ENCODE peak calls at places on chromosome 18, in seven cellular contexts. One of them, this sample, is unnamed.

GRCh38 chr18:41966943-41967342 is 11.9 kb downstream of the PIK3C3 start:
- DNase-seq in immature natural killer cell: no peak
- DNase-seq in Panc1: no peak
- DNase-seq in amygdala: no peak
- DNase-seq in GM06990: no peak
- DNase-seq in SW 1271: no peak
- DNase-seq in NCI-H1092: no peak
- DNase-seq in this sample: no peak

GRCh38 chr18:50819027-50819726 is 639 bp downstream of the MRO start:
- DNase-seq in amygdala: no peak
- DNase-seq in SW 1271: no peak
- DNase-seq in Panc1: no peak
- DNase-seq in NCI-H1092: no peak
- DNase-seq in GM06990: no peak
- DNase-seq in immature natural killer cell: no peak
- DNase-seq in this sample: peak

GRCh38 chr18:6994719-6995430 is 122.7 kb downstream of the LAMA1 start:
- DNase-seq in Panc1: no peak
- DNase-seq in immature natural killer cell: no peak
- DNase-seq in GM06990: no peak
- DNase-seq in amygdala: no peak
- DNase-seq in NCI-H1092: no peak
- DNase-seq in SW 1271: no peak
- DNase-seq in this sample: no peak

GRCh38 chr18:69996417-69996816 is 48.7 kb upstream of the CD226 start:
- DNase-seq in GM06990: no peak
- DNase-seq in SW 1271: no peak
- DNase-seq in immature natural killer cell: no peak
- DNase-seq in Panc1: no peak
- DNase-seq in NCI-H1092: no peak
- DNase-seq in amygdala: no peak
- DNase-seq in this sample: no peak

GRCh38 chr18:39344487-39344886 is 1778.9 kb upstream of the CELF4 start:
- DNase-seq in immature natural killer cell: no peak
- DNase-seq in SW 1271: no peak
- DNase-seq in Panc1: no peak
- DNase-seq in NCI-H1092: no peak
- DNase-seq in amygdala: no peak
- DNase-seq in GM06990: no peak
- DNase-seq in this sample: no peak

GRCh38 chr18:59514193-59514592 is 155.1 kb upstream of the LMAN1 start:
- DNase-seq in immature natural killer cell: no peak
- DNase-seq in Panc1: no peak
- DNase-seq in SW 1271: no peak
- DNase-seq in amygdala: no peak
- DNase-seq in GM06990: no peak
- DNase-seq in NCI-H1092: no peak
- DNase-seq in this sample: no peak

GRCh38 chr18:74609535-74609934 is 11.9 kb downstream of the ZNF407 start:
- DNase-seq in NCI-H1092: no peak
- DNase-seq in amygdala: no peak
- DNase-seq in immature natural killer cell: no peak
- DNase-seq in Panc1: no peak
- DNase-seq in SW 1271: no peak
- DNase-seq in GM06990: no peak
- DNase-seq in this sample: no peak

GRCh38 chr18:74546751-74547530 is 12.6 kb downstream of the CNDP1 start:
- DNase-seq in immature natural killer cell: no peak
- DNase-seq in SW 1271: no peak
- DNase-seq in Panc1: no peak
- DNase-seq in amygdala: no peak
- DNase-seq in GM06990: no peak
- DNase-seq in NCI-H1092: no peak
- DNase-seq in this sample: no peak

GRCh38 chr18:5237083-5237722 is 40.1 kb upstream of the AKAIN1 start:
- DNase-seq in SW 1271: no peak
- DNase-seq in amygdala: no peak
- DNase-seq in GM06990: no peak
- DNase-seq in NCI-H1092: no peak
- DNase-seq in Panc1: peak
- DNase-seq in immature natural killer cell: no peak
- DNase-seq in this sample: no peak

GRCh38 chr18:62118324-62118723 is 68.5 kb downstream of the PIGN start:
- DNase-seq in amygdala: no peak
- DNase-seq in SW 1271: no peak
- DNase-seq in immature natural killer cell: no peak
- DNase-seq in Panc1: no peak
- DNase-seq in GM06990: no peak
- DNase-seq in NCI-H1092: no peak
- DNase-seq in this sample: no peak

GRCh38 chr18:46042571-46043123 is 29.4 kb downstream of the PSTPIP2 start:
- DNase-seq in SW 1271: no peak
- DNase-seq in amygdala: no peak
- DNase-seq in immature natural killer cell: no peak
- DNase-seq in GM06990: no peak
- DNase-seq in Panc1: no peak
- DNase-seq in NCI-H1092: no peak
- DNase-seq in this sample: no peak

GRCh38 chr18:79575891-79576685 is 103.5 kb upstream of the CTDP1 start:
- DNase-seq in Panc1: no peak
- DNase-seq in NCI-H1092: peak
- DNase-seq in immature natural killer cell: no peak
- DNase-seq in SW 1271: no peak
- DNase-seq in GM06990: no peak
- DNase-seq in amygdala: no peak
- DNase-seq in this sample: peak

GRCh38 chr18:79484661-79485621 is 89.2 kb downstream of the NFATC1 start:
- DNase-seq in SW 1271: no peak
- DNase-seq in Panc1: no peak
- DNase-seq in immature natural killer cell: no peak
- DNase-seq in NCI-H1092: no peak
- DNase-seq in GM06990: no peak
- DNase-seq in amygdala: no peak
- DNase-seq in this sample: peak

GRCh38 chr18:44731866-44732555 is 51.3 kb downstream of the SETBP1 start:
- DNase-seq in immature natural killer cell: no peak
- DNase-seq in GM06990: no peak
- DNase-seq in SW 1271: no peak
- DNase-seq in Panc1: no peak
- DNase-seq in amygdala: no peak
- DNase-seq in NCI-H1092: no peak
- DNase-seq in this sample: no peak

GRCh38 chr18:55233850-55234249 is 274.6 kb upstream of the CCDC68 start:
- DNase-seq in immature natural killer cell: no peak
- DNase-seq in SW 1271: no peak
- DNase-seq in NCI-H1092: no peak
- DNase-seq in Panc1: no peak
- DNase-seq in GM06990: no peak
- DNase-seq in amygdala: no peak
- DNase-seq in this sample: no peak

GRCh38 chr18:65748321-65748720 is 2.5 kb upstream of the CDH7 start:
- DNase-seq in Panc1: no peak
- DNase-seq in amygdala: no peak
- DNase-seq in SW 1271: no peak
- DNase-seq in immature natural killer cell: no peak
- DNase-seq in GM06990: no peak
- DNase-seq in NCI-H1092: no peak
- DNase-seq in this sample: no peak

GRCh38 chr18:6039055-6039454 is 143.7 kb upstream of the TMEM200C start:
- DNase-seq in immature natural killer cell: no peak
- DNase-seq in Panc1: no peak
- DNase-seq in amygdala: no peak
- DNase-seq in GM06990: no peak
- DNase-seq in SW 1271: no peak
- DNase-seq in NCI-H1092: no peak
- DNase-seq in this sample: no peak

GRCh38 chr18:75529394-75529793 is 101.9 kb upstream of the SMIM21 start:
- DNase-seq in Panc1: no peak
- DNase-seq in SW 1271: no peak
- DNase-seq in NCI-H1092: no peak
- DNase-seq in GM06990: no peak
- DNase-seq in immature natural killer cell: no peak
- DNase-seq in amygdala: no peak
- DNase-seq in this sample: no peak

GRCh38 chr18:41814651-41815050 is 140.4 kb upstream of the PIK3C3 start:
- DNase-seq in SW 1271: no peak
- DNase-seq in GM06990: no peak
- DNase-seq in immature natural killer cell: no peak
- DNase-seq in Panc1: no peak
- DNase-seq in amygdala: no peak
- DNase-seq in NCI-H1092: no peak
- DNase-seq in this sample: no peak

GRCh38 chr18:77119851-77120491 is 12.6 kb downstream of the MBP start:
- DNase-seq in Panc1: no peak
- DNase-seq in amygdala: no peak
- DNase-seq in SW 1271: no peak
- DNase-seq in NCI-H1092: no peak
- DNase-seq in GM06990: no peak
- DNase-seq in immature natural killer cell: no peak
- DNase-seq in this sample: no peak

GRCh38 chr18:57806891-57807280 is 3.8 kb upstream of the ATP8B1 start:
- DNase-seq in GM06990: no peak
- DNase-seq in Panc1: no peak
- DNase-seq in SW 1271: no peak
- DNase-seq in immature natural killer cell: no peak
- DNase-seq in amygdala: no peak
- DNase-seq in NCI-H1092: no peak
- DNase-seq in this sample: no peak

GRCh38 chr18:21706386-21706865 is 1.9 kb upstream of the ABHD3 start:
- DNase-seq in Panc1: no peak
- DNase-seq in SW 1271: no peak
- DNase-seq in NCI-H1092: no peak
- DNase-seq in GM06990: no peak
- DNase-seq in immature natural killer cell: no peak
- DNase-seq in amygdala: no peak
- DNase-seq in this sample: no peak

GRCh38 chr18:9319333-9319732 is 15.2 kb upstream of the TWSG1 start:
- DNase-seq in NCI-H1092: no peak
- DNase-seq in GM06990: no peak
- DNase-seq in immature natural killer cell: no peak
- DNase-seq in amygdala: no peak
- DNase-seq in Panc1: no peak
- DNase-seq in SW 1271: no peak
- DNase-seq in this sample: no peak

GRCh38 chr18:11042247-11042646 is 107.1 kb downstream of the PIEZO2 start:
- DNase-seq in NCI-H1092: no peak
- DNase-seq in immature natural killer cell: no peak
- DNase-seq in SW 1271: no peak
- DNase-seq in Panc1: no peak
- DNase-seq in GM06990: peak
- DNase-seq in amygdala: no peak
- DNase-seq in this sample: no peak

GRCh38 chr18:7568426-7568825 is 1.3 kb downstream of the PTPRM start:
- DNase-seq in GM06990: peak
- DNase-seq in immature natural killer cell: no peak
- DNase-seq in amygdala: no peak
- DNase-seq in SW 1271: no peak
- DNase-seq in Panc1: no peak
- DNase-seq in NCI-H1092: no peak
- DNase-seq in this sample: no peak